ENCODE peak calls at places on chromosome 16, in four cellular contexts. M, H, F and K are unnamed samples.

GRCh38 chr16:74902161-74902560 is 82.8 kb downstream of the WDR59 start:
- DNase-seq in M (no peak), H (no peak), F (no peak), K (no peak)

GRCh38 chr16:49603956-49604355 is 230.4 kb downstream of the C16orf78 start:
- DNase-seq in M (no peak), H (no peak), F (no peak), K (peak; percentile 70)

GRCh38 chr16:29854520-29855100 is 8.4 kb downstream of the CDIPT start:
- DNase-seq in M (no peak), H (no peak), F (no peak), K (no peak)

GRCh38 chr16:89984215-89984614 is 35.0 kb downstream of the DBNDD1 start:
- DNase-seq in M (no peak), H (no peak), F (no peak), K (no peak)

GRCh38 chr16:28082624-28083023 is 19.1 kb upstream of the GSG1L start:
- DNase-seq in M (no peak), H (no peak), F (peak; percentile 59), K (no peak)

GRCh38 chr16:70294385-70295029 is 4.5 kb upstream of the DDX19B start:
- DNase-seq in M (no peak), H (no peak), F (no peak), K (peak; percentile 68)

GRCh38 chr16:82111944-82112343 is 58.1 kb downstream of the MPHOSPH6 start:
- DNase-seq in M (peak; percentile 23), H (no peak), F (peak; percentile 14), K (no peak)

GRCh38 chr16:938136-938535 is 32.6 kb downstream of the LMF1 start:
- DNase-seq in M (no peak), H (no peak), F (no peak), K (peak; percentile 73)

GRCh38 chr16:51766739-51767138 is 615.7 kb upstream of the SALL1 start:
- DNase-seq in M (no peak), H (no peak), F (no peak), K (no peak)

GRCh38 chr16:19380316-19380715 is 37.4 kb upstream of the TMC5 start:
- DNase-seq in M (no peak), H (no peak), F (no peak), K (no peak)

GRCh38 chr16:64428463-64428862 is 693.4 kb downstream of the CDH11 start:
- DNase-seq in M (no peak), H (no peak), F (no peak), K (no peak)

GRCh38 chr16:56789360-56789759 is 59.4 kb downstream of the NUP93 start:
- DNase-seq in M (peak; percentile 59), H (peak; percentile 61), F (peak; percentile 36), K (no peak)

GRCh38 chr16:24736758-24737157 is 7.3 kb downstream of the TNRC6A start:
- DNase-seq in M (peak; percentile 36), H (no peak), F (no peak), K (no peak)

GRCh38 chr16:57539072-57539796 is 2.9 kb upstream of the CCDC102A start:
- DNase-seq in M (no peak), H (no peak), F (no peak), K (no peak)

GRCh38 chr16:87107221-87107620 is 210.0 kb downstream of the C16orf95 start:
- DNase-seq in M (no peak), H (no peak), F (no peak), K (no peak)

GRCh38 chr16:31916056-31916488 is 42.5 kb downstream of the ZNF267 start:
- DNase-seq in M (no peak), H (no peak), F (no peak), K (no peak)

GRCh38 chr16:22347100-22347820 is 27.2 kb downstream of the CDR2 start:
- DNase-seq in M (no peak), H (no peak), F (no peak), K (no peak)

GRCh38 chr16:70468776-70469525 is 14.6 kb downstream of the FCSK start:
- DNase-seq in M (no peak), H (no peak), F (no peak), K (no peak)

GRCh38 chr16:27179500-27180072 is 23.7 kb upstream of the KDM8 start:
- DNase-seq in M (peak; percentile 75), H (peak; percentile 81), F (peak; percentile 80), K (no peak)

GRCh38 chr16:54090602-54091001 is 196.0 kb downstream of the IRX3 start:
- DNase-seq in M (no peak), H (no peak), F (no peak), K (no peak)

GRCh38 chr16:73172621-73173312 is 124.8 kb upstream of the ZFHX3 start:
- DNase-seq in M (peak; percentile 46), H (peak; percentile 30), F (peak; percentile 58), K (no peak)

GRCh38 chr16:59964232-59964924 is 1230.3 kb upstream of the GOT2 start:
- DNase-seq in M (no peak), H (no peak), F (no peak), K (no peak)

GRCh38 chr16:87806246-87806607 is 40.4 kb upstream of the KLHDC4 start:
- DNase-seq in M (peak; percentile 49), H (no peak), F (no peak), K (no peak)

GRCh38 chr16:72961115-72961832 is 86.7 kb downstream of the ZFHX3 start:
- DNase-seq in M (peak; percentile 43), H (no peak), F (no peak), K (no peak)

GRCh38 chr16:53741546-53741945 is 37.6 kb downstream of the FTO start:
- DNase-seq in M (no peak), H (no peak), F (no peak), K (no peak)

GRCh38 chr16:66979011-66979717 is 9.2 kb upstream of the CES4A start:
- DNase-seq in M (no peak), H (no peak), F (no peak), K (no peak)

GRCh38 chr16:12059216-12059769 is 82.8 kb downstream of the SNX29 start:
- DNase-seq in M (no peak), H (peak; percentile 33), F (no peak), K (no peak)

GRCh38 chr16:2082983-2083364 is 35.2 kb downstream of the TSC2 start:
- DNase-seq in M (no peak), H (no peak), F (no peak), K (no peak)
- TF ChIP-seq CTCF in M (no peak), H (no peak), F (no peak), K (no peak)

DNA sequence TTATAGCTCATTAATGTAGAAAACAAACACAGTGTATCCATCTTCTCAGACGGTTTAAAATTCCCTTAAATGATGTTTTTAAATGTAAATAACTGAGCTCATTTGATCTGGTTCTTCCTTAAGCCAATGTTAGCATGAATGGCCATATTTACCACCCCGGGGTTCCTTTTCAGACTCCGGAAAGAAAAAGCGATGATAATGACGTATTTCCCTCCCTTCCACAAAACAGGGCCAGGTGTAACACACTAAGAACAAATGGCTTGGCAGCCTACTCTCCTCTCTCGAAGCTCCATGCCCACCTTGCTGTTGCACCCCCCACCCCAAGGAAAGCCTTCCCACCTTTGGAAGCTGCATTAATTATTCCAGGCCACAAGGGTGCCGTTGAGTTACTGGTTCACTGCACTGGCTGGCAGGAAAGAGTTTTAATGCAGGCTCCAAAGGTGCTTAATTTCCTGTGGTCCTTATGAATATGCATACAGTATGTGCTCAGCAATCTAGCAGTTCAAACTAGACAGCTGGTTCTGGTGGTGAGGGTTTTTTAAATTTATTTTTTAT is 378.9 kb downstream of the WWOX start:
- DNase-seq in M (no peak), H (no peak), F (no peak), K (no peak)
- TF ChIP-seq CTCF in M (no peak), H (no peak), F (no peak), K (no peak)

GRCh38 chr16:85056211-85056748 is 28.7 kb downstream of the KIAA0513 start:
- DNase-seq in M (no peak), H (peak; percentile 49), F (no peak), K (no peak)
- TF ChIP-seq CTCF in M (no peak), H (peak; percentile 58), F (peak; percentile 35), K (peak; percentile 55)

DNA sequence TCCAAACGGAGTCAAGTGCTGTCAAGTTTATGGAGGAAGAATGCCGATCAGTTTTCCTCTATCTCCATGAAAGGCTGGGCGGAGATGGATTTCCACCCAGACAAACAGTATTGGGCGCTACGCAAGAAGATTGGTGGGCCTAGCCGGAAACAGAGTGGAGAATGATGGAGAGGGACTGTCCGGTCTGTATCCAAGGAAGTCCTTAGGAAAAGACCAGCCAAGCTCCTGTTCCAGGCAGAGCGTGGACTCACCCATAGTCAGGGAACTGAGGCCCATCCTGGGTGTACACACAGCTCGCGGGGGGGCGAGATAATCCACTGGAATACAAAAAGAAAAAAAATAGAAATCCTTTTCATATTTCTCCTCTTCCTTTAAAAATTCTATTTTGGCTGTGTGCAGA is 1.5 kb upstream of the ABCC12 start:
- DNase-seq in M (no peak), H (no peak), F (no peak), K (no peak)
- TF ChIP-seq CTCF in M (no peak), H (no peak), F (no peak), K (no peak)

GRCh38 chr16:20799599-20799998 is 6.7 kb downstream of the ERI2 start:
- DNase-seq in M (no peak), H (peak; percentile 56), F (peak; percentile 39), K (no peak)
- TF ChIP-seq CTCF in M (peak; percentile 23), H (peak; percentile 55), F (peak; percentile 60), K (peak; percentile 84)

GRCh38 chr16:80936410-80936809 is 70.3 kb downstream of the CMC2 start:
- DNase-seq in M (no peak), H (no peak), F (no peak), K (no peak)

GRCh38 chr16:80940069-80940856 is 66.4 kb downstream of the CMC2 start:
- DNase-seq in M (no peak), H (no peak), F (no peak), K (no peak)

GRCh38 chr16:80938928-80939260 is 67.8 kb downstream of the CMC2 start:
- DNase-seq in M (no peak), H (no peak), F (no peak), K (no peak)

GRCh38 chr16:80935691-80936090 is 71.0 kb downstream of the CMC2 start:
- DNase-seq in M (no peak), H (no peak), F (no peak), K (no peak)

GRCh38 chr16:80938035-80938927 is 68.4 kb downstream of the CMC2 start:
- DNase-seq in M (no peak), H (no peak), F (peak; percentile 73), K (no peak)
- TF ChIP-seq CTCF in M (no peak), H (peak; percentile 13), F (no peak), K (no peak)